ENCODE peak calls at places on chromosomes 1 and 21, in five cellular contexts. C is MM.1S, R is mucosa of descending colon, D is tibial nerve, H is fibroblast of lung. I is an unnamed sample.
A peak's percentile ranks its signal among the peaks of the same experiment; 100 is the strongest.

GRCh38 chr1:26064591-26064990 is 2.8 kb downstream of the TRIM63 start:
- DNase-seq in C (no peak), R (no peak), D (no peak), H (no peak), I (no peak)

GRCh38 chr1:206006946-206007345 is 3.8 kb upstream of the RAB7B start:
- DNase-seq in C (no peak), R (no peak), D (no peak), H (no peak), I (no peak)

GRCh38 chr1:54227836-54228435 is 28.0 kb downstream of the MRPL37 start:
- DNase-seq in C (no peak), R (peak; percentile 10), D (no peak), H (no peak), I (no peak)

GRCh38 chr21:45590726-45591618 is 48.7 kb upstream of the SLC19A1 start:
- DNase-seq in C (no peak), R (peak; percentile 52), D (no peak), H (no peak), I (no peak)

GRCh38 chr21:46226920-46227599 is 1.5 kb downstream of the LSS start:
- DNase-seq in C (peak; percentile 47), R (no peak), D (no peak), H (peak; percentile 27), I (no peak)

GRCh38 chr1:225408249-225408648 is 19.6 kb downstream of the LBR start:
- DNase-seq in C (no peak), R (no peak), D (no peak), H (no peak), I (no peak)

GRCh38 chr1:235486321-235486720 is 17.9 kb downstream of the B3GALNT2 start:
- DNase-seq in C (no peak), R (no peak), D (no peak), H (peak; percentile 38), I (no peak)

GRCh38 chr1:26288311-26288941 is 8.5 kb downstream of the SH3BGRL3 start:
- DNase-seq in C (no peak), R (no peak), D (no peak), H (peak; percentile 27), I (no peak)

GRCh38 chr1:110927484-110928075 is 36.1 kb downstream of the LRIF1 start:
- DNase-seq in C (no peak), R (no peak), D (no peak), H (peak; percentile 1), I (no peak)

GRCh38 chr1:24606621-24607020 is 36.5 kb upstream of the SRRM1 start:
- DNase-seq in C (no peak), R (no peak), D (no peak), H (no peak), I (no peak)

GRCh38 chr21:41706678-41707077 is 60.2 kb downstream of the RIPK4 start:
- DNase-seq in C (no peak), R (no peak), D (no peak), H (peak; percentile 57), I (no peak)

GRCh38 chr1:174872615-174873058 is 127.1 kb upstream of the CACYBP start:
- DNase-seq in C (no peak), R (no peak), D (no peak), H (peak; percentile 42), I (no peak)

GRCh38 chr1:16717174-16718108 is 22.9 kb upstream of the RNU1-4 start:
- DNase-seq in C (no peak), R (no peak), D (no peak), H (peak; percentile 29), I (peak; percentile 93)

GRCh38 chr1:4585216-4585615 is 69.2 kb upstream of the AJAP1 start:
- DNase-seq in C (peak; percentile 31), R (peak; percentile 36), D (no peak), H (no peak), I (no peak)

GRCh38 chr1:41728403-41729202 is 190.1 kb downstream of the HIVEP3 start:
- DNase-seq in C (peak; percentile 95), R (peak; percentile 43), D (no peak), H (no peak), I (no peak)

GRCh38 chr21:43188712-43189151 is 19.9 kb downstream of the CRYAA start:
- DNase-seq in C (no peak), R (peak; percentile 31), D (peak; percentile 14), H (no peak), I (no peak)

GRCh38 chr1:213884942-213885341 is 102.8 kb upstream of the PROX1 start:
- DNase-seq in C (no peak), R (no peak), D (no peak), H (no peak), I (no peak)

GRCh38 chr21:20330652-20331051 is 667.6 kb upstream of the NCAM2 start:
- DNase-seq in C (no peak), R (no peak), D (no peak), H (no peak), I (no peak)

GRCh38 chr1:183580281-183580682 is 10.0 kb downstream of the NCF2 start:
- DNase-seq in C (peak; percentile 16), R (no peak), D (no peak), H (no peak), I (no peak)

GRCh38 chr1:193733674-193734073 is 547.3 kb upstream of the B3GALT2 start:
- DNase-seq in C (no peak), R (no peak), D (no peak), H (no peak), I (no peak)

GRCh38 chr1:211811848-211812247 is 18.7 kb downstream of the LPGAT1 start:
- DNase-seq in C (no peak), R (no peak), D (no peak), H (no peak), I (no peak)

GRCh38 chr1:7278827-7279752 is 492.0 kb upstream of the VAMP3 start:
- DNase-seq in C (no peak), R (no peak), D (no peak), H (no peak), I (peak; percentile 91)

GRCh38 chr1:240093120-240093961 is 1.7 kb downstream of the FMN2 start:
- DNase-seq in C (no peak), R (peak; percentile 31), D (no peak), H (peak; percentile 45), I (no peak)

GRCh38 chr1:173424786-173425407 is 52.2 kb upstream of the PRDX6 start:
- DNase-seq in C (no peak), R (no peak), D (no peak), H (peak; percentile 57), I (no peak)

GRCh38 chr1:235866207-235866912 is at the start of gene LYST:
- DNase-seq in C (peak; percentile 75), R (peak; percentile 73), D (peak; percentile 26), H (peak; percentile 32), I (no peak)

GRCh38 chr21:40151611-40152010 is 284.4 kb downstream of the PCP4 start:
- DNase-seq in C (no peak), R (no peak), D (no peak), H (no peak), I (no peak)

GRCh38 chr1:114435088-114435715 is 75.8 kb downstream of the TRIM33 start:
- DNase-seq in C (no peak), R (no peak), D (no peak), H (no peak), I (no peak)

GRCh38 chr1:114441332-114441731 is 69.7 kb downstream of the TRIM33 start:
- DNase-seq in C (no peak), R (no peak), D (no peak), H (no peak), I (no peak)

GRCh38 chr1:114439369-114439768 is 71.6 kb downstream of the TRIM33 start:
- DNase-seq in C (no peak), R (no peak), D (no peak), H (no peak), I (no peak)

GRCh38 chr1:114436799-114437198 is 74.2 kb downstream of the TRIM33 start:
- DNase-seq in C (no peak), R (no peak), D (no peak), H (no peak), I (no peak)

GRCh38 chr1:114437812-114438211 is 73.2 kb downstream of the TRIM33 start:
- DNase-seq in C (no peak), R (no peak), D (no peak), H (no peak), I (no peak)
- H3K4me1 ChIP-seq in C (no peaks in the 10 kb centered on the region), R (no peaks in the 10 kb centered on the region), D (peaks cover 3% of the 10 kb centered on the region), H (no peaks in the 10 kb centered on the region), I (no peaks in the 10 kb centered on the region)

GRCh38 chr1:1945782-1946393 is 26.8 kb upstream of the TMEM52 start:
- DNase-seq in C (no peak), R (no peak), D (no peak), H (no peak), I (no peak)
- H3K4me1 ChIP-seq in C (no peaks in the 10 kb centered on the region), R (peaks cover 7% of the 10 kb centered on the region), D (peaks cover 17% of the 10 kb centered on the region), H (no peaks in the 10 kb centered on the region), I (peaks cover 14% of the 10 kb centered on the region)

GRCh38 chr1:156663178-156663577 is 14.0 kb downstream of the NES start:
- DNase-seq in C (no peak), R (peak; percentile 39), D (no peak), H (peak; percentile 76), I (no peak)

GRCh38 chr1:156666862-156667609 is 10.2 kb downstream of the NES start:
- DNase-seq in C (no peak), R (no peak), D (no peak), H (peak; percentile 25), I (no peak)

GRCh38 chr1:156664046-156664948 is 12.9 kb downstream of the NES start:
- DNase-seq in C (no peak), R (no peak), D (no peak), H (peak; percentile 52), I (no peak)

GRCh38 chr1:156665539-156665938 is 11.7 kb downstream of the NES start:
- DNase-seq in C (no peak), R (no peak), D (no peak), H (no peak), I (no peak)

GRCh38 chr1:156664949-156665411 is 12.2 kb downstream of the NES start:
- DNase-seq in C (peak; percentile 59), R (peak; percentile 50), D (no peak), H (peak; percentile 26), I (no peak)
- H3K4me1 ChIP-seq in C (peaks cover 43% of the 10 kb centered on the region), R (peaks cover 39% of the 10 kb centered on the region), D (peaks cover 98% of the 10 kb centered on the region), H (peaks cover 65% of the 10 kb centered on the region), I (peaks cover 100% of the 10 kb centered on the region)

DNA sequence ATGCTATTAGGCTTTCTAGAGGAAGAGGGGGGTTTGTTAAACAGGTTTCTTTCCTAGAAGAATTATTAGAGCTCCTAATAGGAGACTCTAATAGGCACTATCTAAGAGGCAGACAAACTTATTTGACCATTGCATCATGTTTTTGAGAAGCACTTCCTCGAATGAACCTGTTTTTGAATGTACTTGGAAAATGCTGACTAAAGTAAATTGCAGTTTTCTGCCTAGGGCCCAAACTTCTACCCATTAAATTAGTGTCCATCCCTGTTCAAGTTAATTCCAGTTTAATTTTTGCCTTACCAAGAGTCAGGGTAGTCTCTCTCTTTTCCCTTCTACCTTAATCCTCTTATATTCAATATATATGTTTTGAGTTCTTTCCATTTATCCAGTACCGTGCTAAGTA is 1029.6 kb downstream of the TTLL7 start:
- DNase-seq in C (no peak), R (no peak), D (no peak), H (no peak), I (no peak)
- H3K4me1 ChIP-seq in C (no peaks in the 10 kb centered on the region), R (no peaks in the 10 kb centered on the region), D (no peaks in the 10 kb centered on the region), H (no peaks in the 10 kb centered on the region), I (no peaks in the 10 kb centered on the region)

GRCh38 chr1:88272216-88272615 is 411.9 kb upstream of the PKN2 start:
- DNase-seq in C (no peak), R (no peak), D (no peak), H (no peak), I (no peak)
- H3K4me1 ChIP-seq in C (no peaks in the 10 kb centered on the region), R (no peaks in the 10 kb centered on the region), D (no peaks in the 10 kb centered on the region), H (no peaks in the 10 kb centered on the region), I (no peaks in the 10 kb centered on the region)

I was measured in esophagus muscularis mucosa.